ENCODE peak calls at places on chromosomes 11 and 22, in nine cellular contexts. U, Y, R, S, G, K, Z, W and C are unnamed samples.

GRCh38 chr11:102240502-102240901 is 76.8 kb upstream of the BIRC3 start:
- DNase-seq in U (peak; percentile 55), Y (no peak), R (no peak), S (no peak), G (no peak), K (no peak), Z (peak; percentile 51), W (no peak), C (no peak)

GRCh38 chr11:44992774-44993173 is 42.1 kb upstream of the TP53I11 start:
- DNase-seq in U (no peak), Y (no peak), R (no peak), S (no peak), G (no peak), K (no peak), Z (no peak), W (no peak), C (no peak)

GRCh38 chr11:88590366-88590765 is 252.8 kb upstream of the CTSC start:
- DNase-seq in U (no peak), Y (no peak), R (no peak), S (no peak), G (no peak), K (no peak), Z (no peak), W (no peak), C (no peak)

GRCh38 chr11:12681462-12681861 is 7.2 kb downstream of the TEAD1 start:
- DNase-seq in U (no peak), Y (no peak), R (no peak), S (no peak), G (no peak), K (no peak), Z (no peak), W (no peak), C (no peak)

GRCh38 chr11:75800136-75800675 is 14.8 kb upstream of the UVRAG start:
- DNase-seq in U (no peak), Y (no peak), R (no peak), S (no peak), G (no peak), K (no peak), Z (no peak), W (no peak), C (no peak)

GRCh38 chr22:49928185-49928495 is 9.7 kb downstream of the CRELD2 start:
- DNase-seq in U (no peak), Y (no peak), R (no peak), S (no peak), G (no peak), K (no peak), Z (no peak), W (no peak), C (no peak)

GRCh38 chr11:74577624-74578396 is 14.6 kb upstream of the POLD3 start:
- DNase-seq in U (peak; percentile 24), Y (no peak), R (no peak), S (no peak), G (no peak), K (no peak), Z (no peak), W (no peak), C (no peak)

GRCh38 chr11:117300301-117300700 is 9.2 kb downstream of the BACE1-AS start:
- DNase-seq in U (peak; percentile 63), Y (no peak), R (no peak), S (peak; percentile 21), G (peak; percentile 85), K (no peak), Z (peak; percentile 73), W (peak; percentile 71), C (peak; percentile 20)

GRCh38 chr11:4658629-4659453 is 15.1 kb downstream of the OR51E1 start:
- DNase-seq in U (no peak), Y (no peak), R (no peak), S (no peak), G (no peak), K (no peak), Z (no peak), W (no peak), C (no peak)

GRCh38 chr11:36195496-36196346 is 93.5 kb downstream of the COMMD9 start:
- DNase-seq in U (peak; percentile 58), Y (no peak), R (no peak), S (no peak), G (no peak), K (no peak), Z (peak; percentile 47), W (no peak), C (peak; percentile 40)

GRCh38 chr22:36977401-36977861 is 41.8 kb downstream of the TST start:
- DNase-seq in U (peak; percentile 45), Y (peak; percentile 91), R (peak; percentile 72), S (peak; percentile 45), G (peak; percentile 42), K (no peak), Z (no peak), W (peak; percentile 89), C (peak; percentile 84)

GRCh38 chr11:121112498-121113455 is 11.7 kb downstream of the TECTA start:
- DNase-seq in U (peak; percentile 85), Y (peak; percentile 31), R (peak; percentile 68), S (peak; percentile 51), G (peak; percentile 75), K (peak; percentile 63), Z (peak; percentile 77), W (peak; percentile 75), C (peak; percentile 81)

GRCh38 chr11:100682247-100682969 is 4.7 kb upstream of the ARHGAP42 start:
- DNase-seq in U (peak; percentile 56), Y (no peak), R (peak; percentile 45), S (no peak), G (no peak), K (no peak), Z (peak; percentile 66), W (no peak), C (no peak)
- TF ChIP-seq CTCF in U (peak; percentile 56), Y (peak; percentile 21), R (peak; percentile 58), S (peak; percentile 31), G (peak; percentile 27), K (no peak), Z (peak; percentile 45), W (peak; percentile 52), C (peak; percentile 53)

GRCh38 chr11:71442123-71442522 is 6.1 kb downstream of the DHCR7 start:
- DNase-seq in U (no peak), Y (no peak), R (no peak), S (no peak), G (no peak), K (no peak), Z (no peak), W (no peak), C (no peak)

GRCh38 chr11:71441251-71441650 is 6.9 kb downstream of the DHCR7 start:
- DNase-seq in U (no peak), Y (no peak), R (no peak), S (no peak), G (no peak), K (no peak), Z (no peak), W (no peak), C (no peak)

GRCh38 chr11:71444811-71445210 is 3.4 kb downstream of the DHCR7 start:
- DNase-seq in U (no peak), Y (no peak), R (no peak), S (no peak), G (no peak), K (no peak), Z (no peak), W (no peak), C (no peak)

GRCh38 chr11:71443736-71444410 is 4.3 kb downstream of the DHCR7 start:
- DNase-seq in U (no peak), Y (no peak), R (no peak), S (no peak), G (no peak), K (peak; percentile 31), Z (no peak), W (no peak), C (no peak)

DNA sequence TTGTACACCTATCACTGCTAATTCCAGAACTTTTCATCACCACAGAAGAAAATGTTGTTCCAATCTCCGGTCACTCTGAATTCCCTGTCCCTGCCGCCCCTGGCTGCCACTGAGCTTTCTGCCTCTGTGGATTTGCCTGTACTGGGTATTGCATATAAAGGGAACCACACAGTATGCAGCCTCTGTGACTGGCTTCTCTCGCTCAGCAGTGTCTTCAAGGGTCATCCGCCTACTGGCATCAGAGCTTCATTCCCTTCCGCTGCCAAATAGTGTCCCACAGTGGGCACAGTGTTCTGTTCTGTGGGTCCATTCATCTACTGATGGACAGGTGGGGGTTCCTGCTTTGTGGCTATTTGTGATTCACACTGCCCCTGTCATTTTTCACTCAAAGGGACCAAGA is 5.3 kb downstream of the DHCR7 start:
- DNase-seq in U (no peak), Y (no peak), R (no peak), S (no peak), G (peak; percentile 12), K (no peak), Z (no peak), W (no peak), C (no peak)
- H3K36me3 ChIP-seq in U (peaks cover 58% of the 10 kb centered on the region), Y (no peaks in the 10 kb centered on the region), R (no peaks in the 10 kb centered on the region), S (peaks cover 10% of the 10 kb centered on the region), G (no peaks in the 10 kb centered on the region), K (no peaks in the 10 kb centered on the region), Z (peaks cover 26% of the 10 kb centered on the region), W (peaks cover 31% of the 10 kb centered on the region), C (peaks cover 59% of the 10 kb centered on the region)

GRCh38 chr11:62850911-62851806 is 11.8 kb upstream of the WDR74 start:
- DNase-seq in U (no peak), Y (no peak), R (peak; percentile 36), S (no peak), G (no peak), K (no peak), Z (no peak), W (no peak), C (peak; percentile 27)
- TF ChIP-seq CTCF in U (no peak), Y (no peak), R (no peak), S (no peak), G (no peak), K (no peak), Z (no peak), W (no peak), C (no peak)

GRCh38 chr11:34072831-34073230 is 21.3 kb downstream of the CAPRIN1 start:
- DNase-seq in U (peak; percentile 31), Y (no peak), R (no peak), S (no peak), G (no peak), K (no peak), Z (no peak), W (no peak), C (no peak)

GRCh38 chr11:34074391-34074790 is 22.9 kb downstream of the CAPRIN1 start:
- DNase-seq in U (no peak), Y (no peak), R (no peak), S (no peak), G (no peak), K (no peak), Z (no peak), W (no peak), C (no peak)

GRCh38 chr11:34075178-34075820 is 23.8 kb downstream of the CAPRIN1 start:
- DNase-seq in U (peak; percentile 72), Y (no peak), R (no peak), S (no peak), G (no peak), K (no peak), Z (peak; percentile 75), W (no peak), C (no peak)

GRCh38 chr11:34068098-34068497 is 16.6 kb downstream of the CAPRIN1 start:
- DNase-seq in U (peak; percentile 70), Y (no peak), R (no peak), S (no peak), G (no peak), K (no peak), Z (peak; percentile 63), W (no peak), C (no peak)

DNA sequence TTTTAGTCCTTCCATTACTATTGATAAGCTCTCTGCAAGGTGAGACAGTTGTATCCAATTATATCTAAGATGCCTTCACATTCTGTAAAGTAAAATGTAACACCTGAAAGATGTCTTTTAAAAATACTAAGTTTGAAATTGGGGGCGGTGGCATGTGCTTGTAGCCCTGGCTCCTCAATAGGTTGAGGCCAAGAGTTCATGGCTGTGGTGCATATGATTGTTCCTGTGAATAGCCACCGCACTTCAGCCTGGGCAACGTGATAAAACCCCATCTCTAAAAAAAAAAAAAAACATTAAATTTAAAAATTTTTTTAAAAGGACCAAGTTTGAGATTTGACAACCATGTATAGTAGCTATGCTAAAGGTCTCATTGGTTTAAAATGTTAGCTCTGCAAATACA is 20.5 kb downstream of the CAPRIN1 start:
- DNase-seq in U (no peak), Y (no peak), R (no peak), S (no peak), G (no peak), K (no peak), Z (no peak), W (no peak), C (no peak)
- H3K36me3 ChIP-seq in U (peaks cover 50% of the 10 kb centered on the region), Y (no peaks in the 10 kb centered on the region), R (peaks cover 21% of the 10 kb centered on the region), S (no peaks in the 10 kb centered on the region), G (no peaks in the 10 kb centered on the region), K (peaks cover 6% of the 10 kb centered on the region), Z (peaks cover 5% of the 10 kb centered on the region), W (peaks cover 61% of the 10 kb centered on the region), C (peaks cover 26% of the 10 kb centered on the region)